ENCODE peak calls at places on chromosome 9, in five cellular contexts. F is memory B cell; U is CD4-positive, CD25-positive, alpha-beta regulatory T cell; S is GM06990; M is stimulated activated CD4-positive, alpha-beta T cell treated with anti-CD3 and anti-CD28 coated beads, Interleukin-12 subunit alpha, Interleukin-12 subunit beta, amount 100 ng/mL, for 4 hours. W is an unnamed sample.
A peak's percentile ranks its signal among the peaks of the same experiment; 100 is the strongest.

GRCh38 chr9:34139477-34140146 is 13.1 kb upstream of the DCAF12 start:
- DNase-seq in F (no peak), U (peak; percentile 32), S (no peak), M (no peak), W (peak; percentile 78)

GRCh38 chr9:112174965-112175795 is at the start of gene SUSD1:
- DNase-seq in F (peak; percentile 37), U (peak; percentile 51), S (peak; percentile 70), M (peak; percentile 27), W (no peak)

GRCh38 chr9:128068656-128069221 is 707 bp downstream of the SLC25A25 start:
- DNase-seq in F (no peak), U (peak; percentile 32), S (no peak), M (no peak), W (no peak)

GRCh38 chr9:122107291-122107805 is 14.2 kb upstream of the TTLL11 start:
- DNase-seq in F (no peak), U (no peak), S (no peak), M (no peak), W (no peak)

GRCh38 chr9:121494192-121494591 is 5.5 kb downstream of the GGTA1 start:
- DNase-seq in F (no peak), U (no peak), S (peak; percentile 22), M (no peak), W (no peak)

GRCh38 chr9:95070549-95071021 is 246.9 kb downstream of the FANCC start:
- DNase-seq in F (no peak), U (no peak), S (no peak), M (no peak), W (no peak)

GRCh38 chr9:83108208-83108607 is 45.3 kb upstream of the RASEF start:
- DNase-seq in F (no peak), U (no peak), S (no peak), M (no peak), W (no peak)

GRCh38 chr9:81680506-81680905 is 8.8 kb downstream of the TLE1 start:
- DNase-seq in F (no peak), U (no peak), S (no peak), M (no peak), W (no peak)

GRCh38 chr9:684055-684949 is 157.2 kb upstream of the DMRT1 start:
- DNase-seq in F (no peak), U (no peak), S (no peak), M (no peak), W (peak; percentile 89)

GRCh38 chr9:8717146-8717545 is 917.6 kb upstream of the DMAC1 start:
- DNase-seq in F (no peak), U (no peak), S (no peak), M (no peak), W (no peak)

GRCh38 chr9:132074736-132075135 is 4.9 kb downstream of the MED27 start:
- DNase-seq in F (no peak), U (no peak), S (no peak), M (no peak), W (peak; percentile 23)

GRCh38 chr9:15222313-15222712 is 84.7 kb downstream of the TTC39B start:
- DNase-seq in F (no peak), U (no peak), S (no peak), M (no peak), W (no peak)

GRCh38 chr9:97109194-97109811 is 70.4 kb upstream of the CTSV start:
- DNase-seq in F (no peak), U (peak; percentile 53), S (peak; percentile 7), M (peak; percentile 31), W (peak; percentile 55)

GRCh38 chr9:127188396-127188795 is 66.0 kb upstream of the ANGPTL2 start:
- DNase-seq in F (no peak), U (no peak), S (no peak), M (no peak), W (no peak)

GRCh38 chr9:128894764-128895163 is 12.8 kb downstream of the LRRC8A start:
- DNase-seq in F (no peak), U (peak; percentile 78), S (no peak), M (no peak), W (no peak)